ENCODE peak calls at places on chromosomes 4 and X, in eight cellular contexts. One of them, this sample, is unnamed. For H3K4me1, the result is how much of the 10 kb centered on the place peaks cover.

GRCh38 chrX:148958896-148959295 is 458.5 kb downstream of the AFF2 start:
- DNase-seq in esophagus squamous epithelium: no peak
- DNase-seq in left lung: no peak
- DNase-seq in K562: no peak
- DNase-seq in heart right ventricle: no peak
- DNase-seq in A549: no peak
- DNase-seq in endothelial cell of umbilical vein: no peak
- DNase-seq in fibroblast of lung: no peak
- DNase-seq in this sample: no peak

GRCh38 chrX:1401611-1402430 is 9.9 kb upstream of the SLC25A6 start:
- DNase-seq in esophagus squamous epithelium: no peak
- DNase-seq in left lung: peak
- DNase-seq in K562: no peak
- DNase-seq in heart right ventricle: no peak
- DNase-seq in A549: no peak
- DNase-seq in endothelial cell of umbilical vein: no peak
- DNase-seq in fibroblast of lung: no peak
- DNase-seq in this sample: no peak

GRCh38 chrX:36431819-36432218 is 512.3 kb downstream of the CFAP47 start:
- DNase-seq in esophagus squamous epithelium: no peak
- DNase-seq in left lung: no peak
- DNase-seq in K562: no peak
- DNase-seq in heart right ventricle: no peak
- DNase-seq in A549: peak
- DNase-seq in endothelial cell of umbilical vein: no peak
- DNase-seq in fibroblast of lung: peak
- DNase-seq in this sample: no peak

GRCh38 chrX:108070891-108071290 is 20.5 kb downstream of the PSMD10 start:
- DNase-seq in esophagus squamous epithelium: no peak
- DNase-seq in left lung: no peak
- DNase-seq in K562: no peak
- DNase-seq in heart right ventricle: no peak
- DNase-seq in A549: no peak
- DNase-seq in endothelial cell of umbilical vein: peak
- DNase-seq in fibroblast of lung: peak
- DNase-seq in this sample: peak

GRCh38 chr4:147340547-147341225 is 140.2 kb upstream of the EDNRA start:
- DNase-seq in esophagus squamous epithelium: no peak
- DNase-seq in left lung: no peak
- DNase-seq in K562: no peak
- DNase-seq in heart right ventricle: no peak
- DNase-seq in A549: no peak
- DNase-seq in endothelial cell of umbilical vein: peak
- DNase-seq in fibroblast of lung: no peak
- DNase-seq in this sample: no peak

GRCh38 chr4:107258359-107258758 is 222.2 kb upstream of the DKK2 start:
- DNase-seq in esophagus squamous epithelium: no peak
- DNase-seq in left lung: no peak
- DNase-seq in K562: no peak
- DNase-seq in heart right ventricle: no peak
- DNase-seq in A549: no peak
- DNase-seq in endothelial cell of umbilical vein: no peak
- DNase-seq in fibroblast of lung: peak
- DNase-seq in this sample: peak

GRCh38 chr4:171846232-171846631 is 33.0 kb downstream of the GALNTL6 start:
- DNase-seq in esophagus squamous epithelium: no peak
- DNase-seq in left lung: no peak
- DNase-seq in K562: peak
- DNase-seq in heart right ventricle: peak
- DNase-seq in A549: no peak
- DNase-seq in endothelial cell of umbilical vein: peak
- DNase-seq in fibroblast of lung: peak
- DNase-seq in this sample: peak

GRCh38 chrX:10072786-10073568 is 83.8 kb upstream of the CLCN4 start:
- DNase-seq in esophagus squamous epithelium: no peak
- DNase-seq in left lung: no peak
- DNase-seq in K562: no peak
- DNase-seq in heart right ventricle: no peak
- DNase-seq in A549: no peak
- DNase-seq in endothelial cell of umbilical vein: no peak
- DNase-seq in fibroblast of lung: no peak
- DNase-seq in this sample: no peak

GRCh38 chr4:107261241-107261874 is 225.2 kb upstream of the DKK2 start:
- DNase-seq in esophagus squamous epithelium: no peak
- DNase-seq in left lung: no peak
- DNase-seq in K562: no peak
- DNase-seq in heart right ventricle: no peak
- DNase-seq in A549: no peak
- DNase-seq in endothelial cell of umbilical vein: no peak
- DNase-seq in fibroblast of lung: no peak
- DNase-seq in this sample: no peak

GRCh38 chr4:176469546-176469945 is 149.8 kb downstream of the SPCS3 start:
- DNase-seq in esophagus squamous epithelium: no peak
- DNase-seq in left lung: no peak
- DNase-seq in K562: no peak
- DNase-seq in heart right ventricle: no peak
- DNase-seq in A549: no peak
- DNase-seq in endothelial cell of umbilical vein: no peak
- DNase-seq in fibroblast of lung: no peak
- DNase-seq in this sample: no peak

GRCh38 chrX:106171293-106171692 is 3.2 kb downstream of the PWWP3B start:
- DNase-seq in esophagus squamous epithelium: no peak
- DNase-seq in left lung: no peak
- DNase-seq in K562: no peak
- DNase-seq in heart right ventricle: no peak
- DNase-seq in A549: no peak
- DNase-seq in endothelial cell of umbilical vein: no peak
- DNase-seq in fibroblast of lung: no peak
- DNase-seq in this sample: no peak

GRCh38 chrX:153509592-153509991 is 7.8 kb upstream of the ATP2B3 start:
- DNase-seq in esophagus squamous epithelium: no peak
- DNase-seq in left lung: no peak
- DNase-seq in K562: no peak
- DNase-seq in heart right ventricle: no peak
- DNase-seq in A549: no peak
- DNase-seq in endothelial cell of umbilical vein: no peak
- DNase-seq in fibroblast of lung: no peak
- DNase-seq in this sample: no peak

GRCh38 chrX:53440631-53441517 is 6.7 kb upstream of the HSD17B10 start:
- DNase-seq in esophagus squamous epithelium: peak
- DNase-seq in left lung: peak
- DNase-seq in K562: no peak
- DNase-seq in heart right ventricle: peak
- DNase-seq in A549: peak
- DNase-seq in endothelial cell of umbilical vein: peak
- DNase-seq in fibroblast of lung: peak
- DNase-seq in this sample: peak

GRCh38 chr4:89788243-89789072 is 48.5 kb downstream of the SNCA start:
- DNase-seq in esophagus squamous epithelium: no peak
- DNase-seq in left lung: no peak
- DNase-seq in K562: no peak
- DNase-seq in heart right ventricle: peak
- DNase-seq in A549: no peak
- DNase-seq in endothelial cell of umbilical vein: peak
- DNase-seq in fibroblast of lung: peak
- DNase-seq in this sample: peak

GRCh38 chrX:4994855-4995254 is 1233.8 kb downstream of the NLGN4X start:
- DNase-seq in esophagus squamous epithelium: no peak
- DNase-seq in left lung: no peak
- DNase-seq in K562: no peak
- DNase-seq in heart right ventricle: no peak
- DNase-seq in A549: no peak
- DNase-seq in endothelial cell of umbilical vein: no peak
- DNase-seq in fibroblast of lung: no peak
- DNase-seq in this sample: no peak

DNA sequence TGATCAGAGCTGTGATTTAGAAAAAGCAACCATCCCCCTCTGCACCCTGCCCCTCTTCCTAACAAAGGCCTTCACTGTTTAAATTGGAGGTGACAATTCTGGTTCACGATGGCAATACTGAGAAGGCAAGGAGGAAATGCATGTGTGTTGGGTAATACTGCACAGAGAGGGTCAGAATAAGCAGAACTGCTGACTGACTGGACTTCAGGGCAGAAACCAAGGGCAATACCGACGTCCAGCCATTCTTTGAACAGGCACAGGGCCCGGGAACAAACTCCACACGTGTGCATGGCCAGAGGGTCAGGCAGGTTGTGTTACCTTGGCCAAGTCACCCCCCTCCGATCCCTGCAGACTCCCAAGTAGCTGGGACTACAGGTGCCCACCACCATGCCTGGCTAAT is 6.0 kb downstream of the ACSL1 start:
- DNase-seq in esophagus squamous epithelium: no peak
- DNase-seq in left lung: no peak
- DNase-seq in K562: no peak
- DNase-seq in heart right ventricle: no peak
- DNase-seq in A549: no peak
- DNase-seq in endothelial cell of umbilical vein: no peak
- DNase-seq in fibroblast of lung: no peak
- DNase-seq in this sample: no peak
- H3K4me1 ChIP-seq in esophagus squamous epithelium: half or more
- H3K4me1 ChIP-seq in left lung: under half
- H3K4me1 ChIP-seq in K562: under half
- H3K4me1 ChIP-seq in heart right ventricle: half or more
- H3K4me1 ChIP-seq in A549: under half
- H3K4me1 ChIP-seq in endothelial cell of umbilical vein: under half
- H3K4me1 ChIP-seq in fibroblast of lung: under half
- H3K4me1 ChIP-seq in this sample: half or more

GRCh38 chr4:1294424-1294823 is 4.7 kb downstream of the MAEA start:
- DNase-seq in esophagus squamous epithelium: no peak
- DNase-seq in left lung: peak
- DNase-seq in K562: no peak
- DNase-seq in heart right ventricle: no peak
- DNase-seq in A549: no peak
- DNase-seq in endothelial cell of umbilical vein: no peak
- DNase-seq in fibroblast of lung: no peak
- DNase-seq in this sample: no peak

GRCh38 chr4:1293981-1294380 is 4.3 kb downstream of the MAEA start:
- DNase-seq in esophagus squamous epithelium: no peak
- DNase-seq in left lung: no peak
- DNase-seq in K562: no peak
- DNase-seq in heart right ventricle: no peak
- DNase-seq in A549: no peak
- DNase-seq in endothelial cell of umbilical vein: no peak
- DNase-seq in fibroblast of lung: no peak
- DNase-seq in this sample: no peak

GRCh38 chr4:1294891-1295290 is 5.2 kb downstream of the MAEA start:
- DNase-seq in esophagus squamous epithelium: no peak
- DNase-seq in left lung: peak
- DNase-seq in K562: no peak
- DNase-seq in heart right ventricle: no peak
- DNase-seq in A549: no peak
- DNase-seq in endothelial cell of umbilical vein: no peak
- DNase-seq in fibroblast of lung: no peak
- DNase-seq in this sample: no peak

GRCh38 chr4:1291996-1292702 is 2.5 kb downstream of the MAEA start:
- DNase-seq in esophagus squamous epithelium: no peak
- DNase-seq in left lung: peak
- DNase-seq in K562: no peak
- DNase-seq in heart right ventricle: no peak
- DNase-seq in A549: no peak
- DNase-seq in endothelial cell of umbilical vein: no peak
- DNase-seq in fibroblast of lung: no peak
- DNase-seq in this sample: no peak

GRCh38 chr4:1293531-1293941 is 3.8 kb downstream of the MAEA start:
- DNase-seq in esophagus squamous epithelium: no peak
- DNase-seq in left lung: no peak
- DNase-seq in K562: no peak
- DNase-seq in heart right ventricle: no peak
- DNase-seq in A549: no peak
- DNase-seq in endothelial cell of umbilical vein: no peak
- DNase-seq in fibroblast of lung: no peak
- DNase-seq in this sample: no peak
- H3K4me1 ChIP-seq in esophagus squamous epithelium: half or more
- H3K4me1 ChIP-seq in left lung: under half
- H3K4me1 ChIP-seq in K562: under half
- H3K4me1 ChIP-seq in heart right ventricle: half or more
- H3K4me1 ChIP-seq in A549: under half
- H3K4me1 ChIP-seq in endothelial cell of umbilical vein: under half
- H3K4me1 ChIP-seq in fibroblast of lung: under half
- H3K4me1 ChIP-seq in this sample: under half

DNA sequence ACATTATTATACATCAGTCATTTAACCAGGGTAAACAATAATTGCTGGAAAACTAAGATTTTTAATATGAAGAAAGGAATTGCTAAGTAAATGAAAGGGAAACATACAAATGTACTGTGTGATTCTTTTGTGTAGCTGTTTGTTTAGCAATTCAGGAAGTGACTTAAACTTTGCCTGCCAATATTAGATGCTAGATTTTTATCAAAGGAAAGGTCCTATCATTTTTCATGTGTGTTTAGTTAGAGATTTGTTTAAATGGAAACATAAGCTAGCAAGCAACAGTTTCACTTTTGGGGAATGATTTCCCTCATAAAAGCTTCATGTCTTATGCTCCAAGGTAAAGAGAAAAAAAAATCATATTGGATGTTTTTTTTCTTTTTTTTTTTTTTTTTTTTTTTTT is 95.1 kb upstream of the LIMCH1 start:
- DNase-seq in esophagus squamous epithelium: no peak
- DNase-seq in left lung: no peak
- DNase-seq in K562: no peak
- DNase-seq in heart right ventricle: no peak
- DNase-seq in A549: no peak
- DNase-seq in endothelial cell of umbilical vein: peak
- DNase-seq in fibroblast of lung: no peak
- DNase-seq in this sample: no peak
- H3K4me1 ChIP-seq in esophagus squamous epithelium: under half
- H3K4me1 ChIP-seq in left lung: under half
- H3K4me1 ChIP-seq in K562: under half
- H3K4me1 ChIP-seq in heart right ventricle: under half
- H3K4me1 ChIP-seq in A549: half or more
- H3K4me1 ChIP-seq in endothelial cell of umbilical vein: under half
- H3K4me1 ChIP-seq in fibroblast of lung: under half
- H3K4me1 ChIP-seq in this sample: under half

DNA sequence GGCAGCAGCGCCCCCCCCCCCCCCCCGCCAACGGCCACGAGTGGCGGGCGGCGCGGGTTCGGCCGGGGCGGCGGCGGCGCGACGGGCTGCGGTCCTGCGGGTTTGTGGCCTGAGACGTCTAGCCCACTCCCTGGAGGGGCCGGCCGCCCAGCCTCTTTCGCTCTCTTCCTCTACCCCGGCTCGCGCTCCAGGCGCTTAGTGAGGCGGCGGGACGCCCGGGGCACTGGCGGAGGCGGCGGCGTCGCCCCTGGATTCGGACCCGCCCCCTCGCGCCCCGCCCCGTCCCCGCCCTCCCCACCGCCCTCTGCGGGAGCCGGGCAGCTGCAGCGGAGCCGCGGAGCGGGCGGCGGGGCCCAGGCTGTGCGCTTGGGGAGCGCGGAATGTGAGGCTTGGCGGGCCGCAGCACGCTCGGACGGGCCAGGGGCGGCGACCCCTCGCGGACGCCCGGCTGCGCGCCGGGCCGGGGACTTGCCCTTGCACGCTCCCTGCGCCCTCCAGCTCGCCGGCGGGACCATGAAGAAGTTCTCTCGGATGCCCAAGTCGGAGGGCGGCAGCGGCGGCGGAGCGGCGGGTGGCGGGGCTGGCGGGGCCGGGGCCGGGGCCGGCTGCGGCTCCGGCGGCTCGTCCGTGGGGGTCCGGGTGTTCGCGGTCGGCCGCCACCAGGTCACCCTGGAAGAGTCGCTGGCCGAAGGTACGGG is at the start of gene BMP2K:
- DNase-seq in esophagus squamous epithelium: peak
- DNase-seq in left lung: peak
- DNase-seq in K562: peak
- DNase-seq in heart right ventricle: peak
- DNase-seq in A549: peak
- DNase-seq in endothelial cell of umbilical vein: peak
- DNase-seq in fibroblast of lung: peak
- DNase-seq in this sample: peak
- H3K4me1 ChIP-seq in esophagus squamous epithelium: half or more
- H3K4me1 ChIP-seq in left lung: under half
- H3K4me1 ChIP-seq in K562: under half
- H3K4me1 ChIP-seq in heart right ventricle: under half
- H3K4me1 ChIP-seq in A549: under half
- H3K4me1 ChIP-seq in endothelial cell of umbilical vein: under half
- H3K4me1 ChIP-seq in fibroblast of lung: under half
- H3K4me1 ChIP-seq in this sample: under half

This sample was measured in cardiac muscle cell.